ENCODE peak calls at places on chromosomes 4 and X, in ten cellular contexts. One of them, this sample, is unnamed.

GRCh38 chr4:30721353-30722091 is 1.4 kb downstream of the PCDH7 start:
- DNase-seq in sigmoid colon: peak; percentile 72
- DNase-seq in suprapubic skin: no peak
- DNase-seq in stomach: peak; percentile 56
- DNase-seq in K562: no peak
- DNase-seq in upper lobe of left lung: no peak
- DNase-seq in tibial nerve: no peak
- DNase-seq in transverse colon: peak; percentile 37
- DNase-seq in HepG2: no peak
- DNase-seq in SK-N-SH: peak; percentile 86
- DNase-seq in this sample: peak; percentile 34

GRCh38 chr4:8117278-8117682 is 41.3 kb downstream of the ABLIM2 start:
- DNase-seq in sigmoid colon: no peak
- DNase-seq in suprapubic skin: no peak
- DNase-seq in stomach: peak; percentile 41
- DNase-seq in K562: peak; percentile 94
- DNase-seq in upper lobe of left lung: no peak
- DNase-seq in tibial nerve: peak; percentile 36
- DNase-seq in transverse colon: peak; percentile 68
- DNase-seq in HepG2: peak; percentile 12
- DNase-seq in SK-N-SH: peak; percentile 73
- DNase-seq in this sample: no peak

GRCh38 chr4:140666889-140667614 is 89.1 kb downstream of the TBC1D9 start:
- DNase-seq in sigmoid colon: no peak
- DNase-seq in suprapubic skin: no peak
- DNase-seq in stomach: no peak
- DNase-seq in K562: no peak
- DNase-seq in upper lobe of left lung: no peak
- DNase-seq in tibial nerve: no peak
- DNase-seq in transverse colon: no peak
- DNase-seq in HepG2: no peak
- DNase-seq in SK-N-SH: no peak
- DNase-seq in this sample: no peak

GRCh38 chr4:116389139-116389538 is 696.2 kb downstream of the TRAM1L1 start:
- DNase-seq in sigmoid colon: no peak
- DNase-seq in suprapubic skin: no peak
- DNase-seq in stomach: no peak
- DNase-seq in K562: no peak
- DNase-seq in upper lobe of left lung: no peak
- DNase-seq in tibial nerve: no peak
- DNase-seq in transverse colon: no peak
- DNase-seq in HepG2: no peak
- DNase-seq in SK-N-SH: no peak
- DNase-seq in this sample: no peak

GRCh38 chr4:56007154-56007553 is 58.4 kb downstream of the CEP135 start:
- DNase-seq in sigmoid colon: no peak
- DNase-seq in suprapubic skin: no peak
- DNase-seq in stomach: no peak
- DNase-seq in K562: no peak
- DNase-seq in upper lobe of left lung: no peak
- DNase-seq in tibial nerve: no peak
- DNase-seq in transverse colon: no peak
- DNase-seq in HepG2: no peak
- DNase-seq in SK-N-SH: no peak
- DNase-seq in this sample: no peak

GRCh38 chr4:144894525-144894924 is 203.5 kb downstream of the ANAPC10 start:
- DNase-seq in sigmoid colon: no peak
- DNase-seq in suprapubic skin: no peak
- DNase-seq in stomach: no peak
- DNase-seq in K562: no peak
- DNase-seq in upper lobe of left lung: peak; percentile 26
- DNase-seq in tibial nerve: peak; percentile 39
- DNase-seq in transverse colon: peak; percentile 10
- DNase-seq in HepG2: no peak
- DNase-seq in SK-N-SH: no peak
- DNase-seq in this sample: no peak

GRCh38 chr4:7197910-7198309 is 5.6 kb downstream of the SORCS2 start:
- DNase-seq in sigmoid colon: peak; percentile 62
- DNase-seq in suprapubic skin: no peak
- DNase-seq in stomach: no peak
- DNase-seq in K562: no peak
- DNase-seq in upper lobe of left lung: no peak
- DNase-seq in tibial nerve: no peak
- DNase-seq in transverse colon: no peak
- DNase-seq in HepG2: no peak
- DNase-seq in SK-N-SH: peak; percentile 69
- DNase-seq in this sample: no peak

GRCh38 chr4:172153694-172154093 is 340.5 kb downstream of the GALNTL6 start:
- DNase-seq in sigmoid colon: no peak
- DNase-seq in suprapubic skin: no peak
- DNase-seq in stomach: no peak
- DNase-seq in K562: no peak
- DNase-seq in upper lobe of left lung: no peak
- DNase-seq in tibial nerve: no peak
- DNase-seq in transverse colon: no peak
- DNase-seq in HepG2: no peak
- DNase-seq in SK-N-SH: no peak
- DNase-seq in this sample: no peak

GRCh38 chrX:10039821-10040793 is 72.9 kb downstream of the CLDN34 start:
- DNase-seq in sigmoid colon: no peak
- DNase-seq in suprapubic skin: no peak
- DNase-seq in stomach: no peak
- DNase-seq in K562: no peak
- DNase-seq in upper lobe of left lung: no peak
- DNase-seq in tibial nerve: no peak
- DNase-seq in transverse colon: no peak
- DNase-seq in HepG2: peak; percentile 41
- DNase-seq in SK-N-SH: no peak
- DNase-seq in this sample: no peak

GRCh38 chr4:151012836-151013235 is 2.2 kb downstream of the LRBA start:
- DNase-seq in sigmoid colon: no peak
- DNase-seq in suprapubic skin: no peak
- DNase-seq in stomach: peak; percentile 48
- DNase-seq in K562: no peak
- DNase-seq in upper lobe of left lung: peak; percentile 56
- DNase-seq in tibial nerve: no peak
- DNase-seq in transverse colon: peak; percentile 51
- DNase-seq in HepG2: no peak
- DNase-seq in SK-N-SH: no peak
- DNase-seq in this sample: no peak

GRCh38 chr4:1802151-1802715 is 9.1 kb downstream of the FGFR3 start:
- DNase-seq in sigmoid colon: peak; percentile 78
- DNase-seq in suprapubic skin: peak; percentile 82
- DNase-seq in stomach: no peak
- DNase-seq in K562: peak; percentile 67
- DNase-seq in upper lobe of left lung: no peak
- DNase-seq in tibial nerve: no peak
- DNase-seq in transverse colon: peak; percentile 36
- DNase-seq in HepG2: peak; percentile 93
- DNase-seq in SK-N-SH: no peak
- DNase-seq in this sample: no peak

GRCh38 chr4:41670530-41670929 is 78.0 kb downstream of the PHOX2B start:
- DNase-seq in sigmoid colon: no peak
- DNase-seq in suprapubic skin: no peak
- DNase-seq in stomach: peak; percentile 87
- DNase-seq in K562: no peak
- DNase-seq in upper lobe of left lung: no peak
- DNase-seq in tibial nerve: no peak
- DNase-seq in transverse colon: no peak
- DNase-seq in HepG2: no peak
- DNase-seq in SK-N-SH: no peak
- DNase-seq in this sample: no peak

GRCh38 chrX:69362889-69363288 is 141.2 kb upstream of the NALF2 start:
- DNase-seq in sigmoid colon: no peak
- DNase-seq in suprapubic skin: no peak
- DNase-seq in stomach: no peak
- DNase-seq in K562: no peak
- DNase-seq in upper lobe of left lung: no peak
- DNase-seq in tibial nerve: peak; percentile 17
- DNase-seq in transverse colon: no peak
- DNase-seq in HepG2: no peak
- DNase-seq in SK-N-SH: peak; percentile 51
- DNase-seq in this sample: peak; percentile 18

GRCh38 chr4:39873823-39874222 is 103.9 kb downstream of the PDS5A start:
- DNase-seq in sigmoid colon: no peak
- DNase-seq in suprapubic skin: no peak
- DNase-seq in stomach: no peak
- DNase-seq in K562: no peak
- DNase-seq in upper lobe of left lung: no peak
- DNase-seq in tibial nerve: no peak
- DNase-seq in transverse colon: no peak
- DNase-seq in HepG2: no peak
- DNase-seq in SK-N-SH: no peak
- DNase-seq in this sample: no peak
- H3K36me3 ChIP-seq in sigmoid colon: peaks cover 11% of the 10 kb centered on the region
- H3K36me3 ChIP-seq in suprapubic skin: peaks cover 76% of the 10 kb centered on the region
- H3K36me3 ChIP-seq in stomach: peaks cover 95% of the 10 kb centered on the region
- H3K36me3 ChIP-seq in K562: peaks cover 85% of the 10 kb centered on the region
- H3K36me3 ChIP-seq in upper lobe of left lung: peaks cover 88% of the 10 kb centered on the region
- H3K36me3 ChIP-seq in tibial nerve: peaks cover 20% of the 10 kb centered on the region
- H3K36me3 ChIP-seq in transverse colon: no peaks in the 10 kb centered on the region
- H3K36me3 ChIP-seq in HepG2: peaks cover 60% of the 10 kb centered on the region
- H3K36me3 ChIP-seq in SK-N-SH: peaks cover 84% of the 10 kb centered on the region
- H3K36me3 ChIP-seq in this sample: no peaks in the 10 kb centered on the region

GRCh38 chr4:90328558-90328957 is 201.4 kb downstream of the CCSER1 start:
- DNase-seq in sigmoid colon: no peak
- DNase-seq in suprapubic skin: no peak
- DNase-seq in stomach: no peak
- DNase-seq in K562: no peak
- DNase-seq in upper lobe of left lung: no peak
- DNase-seq in tibial nerve: no peak
- DNase-seq in transverse colon: peak; percentile 33
- DNase-seq in HepG2: no peak
- DNase-seq in SK-N-SH: peak; percentile 44
- DNase-seq in this sample: no peak
- TF ChIP-seq EP300 in sigmoid colon: no peak
- TF ChIP-seq EP300 in suprapubic skin: no peak
- TF ChIP-seq EP300 in stomach: no peak
- TF ChIP-seq EP300 in K562: no peak
- TF ChIP-seq EP300 in upper lobe of left lung: no peak
- TF ChIP-seq EP300 in tibial nerve: no peak
- TF ChIP-seq EP300 in transverse colon: no peak
- TF ChIP-seq EP300 in HepG2: no peak
- TF ChIP-seq EP300 in SK-N-SH: no peak
- TF ChIP-seq EP300 in this sample: no peak

GRCh38 chr4:121688261-121688660 is 8.5 kb downstream of the ANXA5 start:
- DNase-seq in sigmoid colon: no peak
- DNase-seq in suprapubic skin: no peak
- DNase-seq in stomach: no peak
- DNase-seq in K562: no peak
- DNase-seq in upper lobe of left lung: no peak
- DNase-seq in tibial nerve: no peak
- DNase-seq in transverse colon: no peak
- DNase-seq in HepG2: no peak
- DNase-seq in SK-N-SH: no peak
- DNase-seq in this sample: no peak
- H3K36me3 ChIP-seq in sigmoid colon: peaks cover 5% of the 10 kb centered on the region
- H3K36me3 ChIP-seq in suprapubic skin: peaks cover 20% of the 10 kb centered on the region
- H3K36me3 ChIP-seq in stomach: peaks cover 29% of the 10 kb centered on the region
- H3K36me3 ChIP-seq in K562: peaks cover 27% of the 10 kb centered on the region
- H3K36me3 ChIP-seq in upper lobe of left lung: peaks cover 40% of the 10 kb centered on the region
- H3K36me3 ChIP-seq in tibial nerve: no peaks in the 10 kb centered on the region
- H3K36me3 ChIP-seq in transverse colon: no peaks in the 10 kb centered on the region
- H3K36me3 ChIP-seq in HepG2: peaks cover 41% of the 10 kb centered on the region
- H3K36me3 ChIP-seq in SK-N-SH: peaks cover 73% of the 10 kb centered on the region
- H3K36me3 ChIP-seq in this sample: no peaks in the 10 kb centered on the region

GRCh38 chr4:47968847-47969246 is 47.6 kb downstream of the CNGA1 start:
- DNase-seq in sigmoid colon: no peak
- DNase-seq in suprapubic skin: no peak
- DNase-seq in stomach: no peak
- DNase-seq in K562: no peak
- DNase-seq in upper lobe of left lung: no peak
- DNase-seq in tibial nerve: no peak
- DNase-seq in transverse colon: no peak
- DNase-seq in HepG2: no peak
- DNase-seq in SK-N-SH: no peak
- DNase-seq in this sample: no peak
- TF ChIP-seq EP300 in sigmoid colon: no peak
- TF ChIP-seq EP300 in suprapubic skin: no peak
- TF ChIP-seq EP300 in stomach: no peak
- TF ChIP-seq EP300 in K562: no peak
- TF ChIP-seq EP300 in upper lobe of left lung: no peak
- TF ChIP-seq EP300 in tibial nerve: no peak
- TF ChIP-seq EP300 in transverse colon: no peak
- TF ChIP-seq EP300 in HepG2: no peak
- TF ChIP-seq EP300 in SK-N-SH: no peak
- TF ChIP-seq EP300 in this sample: no peak

GRCh38 chr4:138943893-138944292 is 71.7 kb upstream of the NOCT start:
- DNase-seq in sigmoid colon: no peak
- DNase-seq in suprapubic skin: no peak
- DNase-seq in stomach: no peak
- DNase-seq in K562: no peak
- DNase-seq in upper lobe of left lung: no peak
- DNase-seq in tibial nerve: no peak
- DNase-seq in transverse colon: no peak
- DNase-seq in HepG2: no peak
- DNase-seq in SK-N-SH: no peak
- DNase-seq in this sample: no peak
- H3K36me3 ChIP-seq in sigmoid colon: no peaks in the 10 kb centered on the region
- H3K36me3 ChIP-seq in suprapubic skin: no peaks in the 10 kb centered on the region
- H3K36me3 ChIP-seq in stomach: no peaks in the 10 kb centered on the region
- H3K36me3 ChIP-seq in K562: no peaks in the 10 kb centered on the region
- H3K36me3 ChIP-seq in upper lobe of left lung: no peaks in the 10 kb centered on the region
- H3K36me3 ChIP-seq in tibial nerve: no peaks in the 10 kb centered on the region
- H3K36me3 ChIP-seq in transverse colon: no peaks in the 10 kb centered on the region
- H3K36me3 ChIP-seq in HepG2: no peaks in the 10 kb centered on the region
- H3K36me3 ChIP-seq in SK-N-SH: no peaks in the 10 kb centered on the region
- H3K36me3 ChIP-seq in this sample: no peaks in the 10 kb centered on the region

GRCh38 chrX:2370436-2370835 is 130.3 kb downstream of the DHRSX start:
- DNase-seq in sigmoid colon: no peak
- DNase-seq in suprapubic skin: no peak
- DNase-seq in stomach: no peak
- DNase-seq in K562: no peak
- DNase-seq in upper lobe of left lung: no peak
- DNase-seq in tibial nerve: no peak
- DNase-seq in transverse colon: no peak
- DNase-seq in HepG2: no peak
- DNase-seq in SK-N-SH: no peak
- DNase-seq in this sample: no peak
- TF ChIP-seq EP300 in sigmoid colon: no peak
- TF ChIP-seq EP300 in suprapubic skin: no peak
- TF ChIP-seq EP300 in stomach: no peak
- TF ChIP-seq EP300 in K562: no peak
- TF ChIP-seq EP300 in upper lobe of left lung: no peak
- TF ChIP-seq EP300 in tibial nerve: no peak
- TF ChIP-seq EP300 in transverse colon: no peak
- TF ChIP-seq EP300 in HepG2: no peak
- TF ChIP-seq EP300 in SK-N-SH: no peak
- TF ChIP-seq EP300 in this sample: no peak

This sample was measured in ovary.